ENCODE peak calls at places on chromosomes 12 and 14, in nine cellular contexts. I, Z, F, Q, C, E, N, X and V are unnamed samples.
A peak's percentile ranks its signal among the peaks of the same experiment; 100 is the strongest.

GRCh38 chr14:101055106-101055662 is 151.7 kb upstream of the RTL1 start:
- DNase-seq in E (no peak), N (no peak), X (no peak), Q (no peak), I (no peak), F (no peak), C (no peak), Z (no peak), V (no peak)

GRCh38 chr12:73514672-73515071 is 1023.0 kb upstream of the ATXN7L3B start:
- DNase-seq in I (no peak), Q (no peak), X (no peak), C (peak; percentile 23), F (no peak), Z (no peak), N (no peak), E (no peak), V (no peak)

GRCh38 chr12:108733132-108733531 is 1.8 kb upstream of the CORO1C start:
- DNase-seq in X (no peak), Z (no peak), I (no peak), Q (no peak), N (no peak), E (no peak), C (no peak), F (no peak), V (peak; percentile 46)

GRCh38 chr12:113203852-113204760 is 17.2 kb upstream of the TPCN1 start:
- DNase-seq in X (no peak), F (no peak), C (no peak), E (no peak), N (no peak), I (no peak), Q (no peak), Z (peak; percentile 71), V (no peak)

GRCh38 chr12:121799175-121799841 is 4.5 kb upstream of the SETD1B start:
- DNase-seq in C (peak; percentile 86), E (peak; percentile 79), Q (peak; percentile 88), Z (peak; percentile 75), X (peak; percentile 89), N (peak; percentile 42), I (peak; percentile 62), F (no peak), V (no peak)

GRCh38 chr14:34368971-34369665 is 92.9 kb downstream of the SPTSSA start:
- DNase-seq in I (no peak), Z (peak; percentile 31), X (no peak), N (no peak), E (no peak), Q (no peak), F (no peak), C (no peak), V (no peak)

GRCh38 chr12:47397664-47398281 is 308.1 kb downstream of the RPAP3 start:
- DNase-seq in Q (no peak), F (no peak), X (peak; percentile 35), Z (peak; percentile 54), C (peak; percentile 27), E (peak; percentile 19), I (no peak), N (no peak), V (no peak)

GRCh38 chr12:72472350-72472749 is 200.2 kb downstream of the TRHDE start:
- DNase-seq in Z (no peak), N (no peak), X (peak; percentile 3), E (peak; percentile 28), C (no peak), Q (no peak), F (no peak), I (no peak), V (no peak)

GRCh38 chr12:19764408-19764807 is 325.1 kb downstream of the AEBP2 start:
- DNase-seq in X (no peak), Z (no peak), N (no peak), I (no peak), E (no peak), Q (no peak), F (no peak), C (no peak), V (no peak)

GRCh38 chr14:92252291-92252690 is 70.7 kb upstream of the SLC24A4 start:
- DNase-seq in Z (no peak), I (no peak), E (no peak), Q (no peak), C (no peak), F (no peak), X (no peak), N (no peak), V (no peak)

GRCh38 chr14:88384653-88385205 is 728 bp upstream of the SPATA7 start:
- DNase-seq in Z (peak; percentile 28), F (no peak), Q (no peak), N (no peak), I (no peak), C (no peak), E (no peak), X (peak; percentile 14), V (no peak)

GRCh38 chr14:95356245-95356850 is 36.6 kb upstream of the CLMN start:
- DNase-seq in N (no peak), Z (no peak), X (no peak), E (no peak), I (no peak), Q (no peak), C (no peak), F (no peak), V (no peak)

GRCh38 chr12:25376985-25377384 is 126.3 kb upstream of the KRAS start:
- DNase-seq in I (no peak), N (no peak), E (no peak), Z (no peak), C (no peak), F (no peak), Q (no peak), X (no peak), V (no peak)

GRCh38 chr14:22487401-22487800 is 101.6 kb downstream of the DAD1 start:
- DNase-seq in I (no peak), Z (no peak), E (no peak), F (no peak), Q (no peak), N (no peak), X (no peak), C (no peak), V (no peak)

GRCh38 chr14:87283547-87283946 is 709.4 kb downstream of the GALC start:
- DNase-seq in X (no peak), E (no peak), Q (no peak), Z (no peak), C (no peak), N (no peak), F (no peak), I (no peak), V (no peak)

GRCh38 chr12:82425241-82425640 is 66.9 kb downstream of the METTL25 start:
- DNase-seq in N (no peak), C (no peak), I (no peak), E (no peak), Z (no peak), X (no peak), F (no peak), Q (no peak), V (no peak)

GRCh38 chr14:58138065-58138718 is 13.8 kb downstream of the ARMH4 start:
- DNase-seq in E (no peak), N (no peak), C (no peak), Q (no peak), X (peak; percentile 95), F (no peak), I (no peak), Z (peak; percentile 69), V (no peak)

GRCh38 chr14:23094666-23095195 is at the start of gene ACIN1:
- DNase-seq in N (peak; percentile 40), X (no peak), E (no peak), C (peak; percentile 89), F (peak; percentile 56), I (peak; percentile 66), Z (no peak), Q (peak; percentile 78), V (no peak)

GRCh38 chr12:67155863-67156262 is 113.3 kb upstream of the CAND1 start:
- DNase-seq in F (no peak), Q (no peak), N (no peak), E (no peak), X (no peak), Z (no peak), C (no peak), I (no peak), V (no peak)

GRCh38 chr14:100574642-100575031 is 12.6 kb downstream of the BEGAIN start:
- DNase-seq in N (no peak), X (no peak), E (no peak), Q (no peak), I (no peak), C (no peak), F (no peak), Z (no peak), V (no peak)

GRCh38 chr12:54299515-54300266 is 1.1 kb downstream of the NFE2 start:
- DNase-seq in E (no peak), I (no peak), C (no peak), F (no peak), X (no peak), Q (no peak), Z (no peak), N (no peak), V (no peak)

GRCh38 chr12:91177380-91177779 is 5.2 kb downstream of the DCN start:
- DNase-seq in I (no peak), Q (no peak), Z (no peak), C (no peak), F (no peak), E (no peak), X (no peak), N (no peak), V (no peak)

GRCh38 chr14:55448146-55448614 is 7.8 kb upstream of the TBPL2 start:
- DNase-seq in N (peak; percentile 45), C (no peak), E (no peak), X (no peak), I (no peak), Z (no peak), Q (no peak), F (no peak), V (no peak)

GRCh38 chr12:12561305-12562015 is 1.2 kb downstream of the DUSP16 start:
- DNase-seq in Z (no peak), X (peak; percentile 61), F (no peak), N (peak; percentile 16), Q (peak; percentile 64), I (peak; percentile 49), C (peak; percentile 67), E (no peak), V (peak; percentile 85)

GRCh38 chr12:118874698-118875548 is 106.4 kb upstream of the SRRM4 start:
- DNase-seq in I (no peak), C (peak; percentile 62), F (no peak), E (peak; percentile 23), Q (no peak), N (no peak), X (no peak), Z (no peak), V (no peak)

GRCh38 chr12:122851820-122852219 is 16.6 kb downstream of the HIP1R start:
- DNase-seq in E (no peak), X (no peak), F (no peak), N (no peak), I (no peak), C (peak; percentile 43), Z (no peak), Q (no peak), V (no peak)

GRCh38 chr12:87828384-87828973 is 200.7 kb downstream of the C12orf50 start:
- DNase-seq in Z (no peak), C (no peak), X (no peak), Q (no peak), N (no peak), E (no peak), I (no peak), F (no peak), V (no peak)

GRCh38 chr12:51887476-51888315 is at the start of gene ANKRD33:
- DNase-seq in I (no peak), N (no peak), F (no peak), Z (no peak), Q (no peak), E (no peak), X (peak; percentile 35), C (peak; percentile 98), V (no peak)

GRCh38 chr14:36319899-36320209 is 583 bp downstream of the MBIP start:
- DNase-seq in X (no peak), I (no peak), C (no peak), N (no peak), F (no peak), Z (no peak), E (no peak), Q (no peak), V (no peak)

GRCh38 chr12:80565276-80565675 is 121.2 kb downstream of the PTPRQ start:
- DNase-seq in Q (no peak), I (no peak), F (no peak), X (no peak), C (no peak), Z (peak; percentile 13), N (no peak), E (no peak), V (no peak)

GRCh38 chr14:105635560-105635959 is 109.2 kb downstream of the TMEM121 start:
- DNase-seq in Z (no peak), Q (no peak), X (no peak), N (no peak), C (no peak), F (no peak), I (no peak), E (no peak), V (no peak)